ENCODE peak calls at places on chromosomes 6 and 20, in four cellular contexts. K, G, W and L are unnamed samples.

GRCh38 chr6:98463038-98463437 is 371.3 kb upstream of the POU3F2 start:
- DNase-seq in K (peak; percentile 71), G (no peak), W (no peak), L (no peak)

GRCh38 chr6:75488026-75488425 is 5.6 kb downstream of the FILIP1 start:
- DNase-seq in K (no peak), G (no peak), W (no peak), L (no peak)

GRCh38 chr20:37405351-37405897 is 59.5 kb downstream of the SRC start:
- DNase-seq in K (no peak), G (no peak), W (no peak), L (no peak)

GRCh38 chr20:57505991-57506390 is 18.9 kb downstream of the CTCFL start:
- DNase-seq in K (peak; percentile 76), G (no peak), W (no peak), L (no peak)

GRCh38 chr20:19095762-19096161 is 116.7 kb upstream of the SLC24A3 start:
- DNase-seq in K (no peak), G (no peak), W (no peak), L (no peak)

GRCh38 chr6:114449659-114450058 is 106.8 kb upstream of the HS3ST5 start:
- DNase-seq in K (no peak), G (no peak), W (no peak), L (no peak)

GRCh38 chr6:42010185-42010872 is 40.0 kb upstream of the TAF8 start:
- DNase-seq in K (no peak), G (no peak), W (peak; percentile 10), L (no peak)

GRCh38 chr6:35776364-35777215 is at the start of gene CLPSL2:
- DNase-seq in K (no peak), G (no peak), W (no peak), L (no peak)

GRCh38 chr20:15446373-15446772 is 1109.0 kb upstream of the FLRT3 start:
- DNase-seq in K (peak; percentile 37), G (no peak), W (no peak), L (no peak)

GRCh38 chr6:31614075-31614619 is 887 bp upstream of the AIF1 start:
- DNase-seq in K (no peak), G (no peak), W (peak; percentile 44), L (no peak)

GRCh38 chr6:163797313-163797712 is 382.8 kb downstream of the QKI start:
- DNase-seq in K (no peak), G (no peak), W (no peak), L (no peak)

GRCh38 chr6:4114123-4114522 is 21.3 kb downstream of the ECI2 start:
- DNase-seq in K (no peak), G (no peak), W (no peak), L (no peak)